ENCODE peak calls at places on chromosomes 1 and 21, in four cellular contexts. One of them, this sample, is unnamed.

GRCh38 chr1:226994357-226995063 is 54.4 kb downstream of the COQ8A start:
- DNase-seq in fibroblast of lung: no peak
- DNase-seq in aorta: no peak
- DNase-seq in neural progenitor cell: peak; percentile 49
- DNase-seq in this sample: no peak

GRCh38 chr21:24850121-24850520 is 757.2 kb downstream of the MRPL39 start:
- DNase-seq in fibroblast of lung: no peak
- DNase-seq in neural progenitor cell: no peak
- DNase-seq in aorta: no peak
- DNase-seq in this sample: no peak

GRCh38 chr1:148263128-148263905 is 111.2 kb upstream of the NBPF11 start:
- DNase-seq in aorta: peak; percentile 80
- DNase-seq in neural progenitor cell: peak; percentile 91
- DNase-seq in fibroblast of lung: peak; percentile 84
- DNase-seq in this sample: peak; percentile 87

GRCh38 chr1:180155202-180155682 is 573 bp downstream of the QSOX1 start:
- DNase-seq in fibroblast of lung: no peak
- DNase-seq in neural progenitor cell: peak; percentile 37
- DNase-seq in aorta: no peak
- DNase-seq in this sample: no peak

GRCh38 chr1:248243204-248243603 is 12.0 kb downstream of the OR2M4 start:
- DNase-seq in aorta: no peak
- DNase-seq in fibroblast of lung: peak; percentile 3
- DNase-seq in neural progenitor cell: peak; percentile 15
- DNase-seq in this sample: no peak

GRCh38 chr1:69982992-69983391 is 222.4 kb downstream of the LRRC40 start:
- DNase-seq in fibroblast of lung: peak; percentile 64
- DNase-seq in aorta: no peak
- DNase-seq in neural progenitor cell: no peak
- DNase-seq in this sample: peak; percentile 50

GRCh38 chr21:16993416-16994044 is 519.3 kb upstream of the CXADR start:
- DNase-seq in neural progenitor cell: no peak
- DNase-seq in fibroblast of lung: no peak
- DNase-seq in aorta: no peak
- DNase-seq in this sample: no peak

GRCh38 chr1:48033495-48034050 is 36.4 kb upstream of the TRABD2B start:
- DNase-seq in aorta: peak; percentile 80
- DNase-seq in fibroblast of lung: no peak
- DNase-seq in neural progenitor cell: no peak
- DNase-seq in this sample: no peak

GRCh38 chr1:11796036-11796828 is 9.5 kb downstream of the MTHFR start:
- DNase-seq in fibroblast of lung: peak; percentile 23
- DNase-seq in aorta: peak; percentile 76
- DNase-seq in neural progenitor cell: no peak
- DNase-seq in this sample: no peak

GRCh38 chr1:159089184-159089791 is 12.7 kb upstream of the AIM2 start:
- DNase-seq in neural progenitor cell: peak; percentile 43
- DNase-seq in aorta: no peak
- DNase-seq in fibroblast of lung: no peak
- DNase-seq in this sample: no peak

GRCh38 chr1:172252296-172252695 is 168.2 kb upstream of the C1orf105 start:
- DNase-seq in aorta: no peak
- DNase-seq in neural progenitor cell: no peak
- DNase-seq in fibroblast of lung: no peak
- DNase-seq in this sample: peak; percentile 43

GRCh38 chr1:11858968-11859871 is 475 bp upstream of the NPPB start:
- DNase-seq in aorta: peak; percentile 89
- DNase-seq in fibroblast of lung: peak; percentile 59
- DNase-seq in neural progenitor cell: peak; percentile 91
- DNase-seq in this sample: peak; percentile 12

GRCh38 chr1:59945790-59946189 is 19.2 kb upstream of the CYP2J2 start:
- DNase-seq in aorta: no peak
- DNase-seq in fibroblast of lung: no peak
- DNase-seq in neural progenitor cell: no peak
- DNase-seq in this sample: no peak

GRCh38 chr1:214603819-214604252 is 841 bp downstream of the CENPF start:
- DNase-seq in aorta: no peak
- DNase-seq in neural progenitor cell: peak; percentile 25
- DNase-seq in fibroblast of lung: no peak
- DNase-seq in this sample: no peak

GRCh38 chr1:48536477-48536876 is 64.5 kb upstream of the SPATA6 start:
- DNase-seq in aorta: no peak
- DNase-seq in fibroblast of lung: no peak
- DNase-seq in neural progenitor cell: no peak
- DNase-seq in this sample: no peak

GRCh38 chr1:107016376-107016978 is 40.0 kb upstream of the PRMT6 start:
- DNase-seq in fibroblast of lung: no peak
- DNase-seq in neural progenitor cell: no peak
- DNase-seq in aorta: no peak
- DNase-seq in this sample: no peak

GRCh38 chr1:85578321-85579295 is 2.0 kb upstream of the CCN1 start:
- DNase-seq in neural progenitor cell: peak; percentile 36
- DNase-seq in fibroblast of lung: peak; percentile 99
- DNase-seq in aorta: no peak
- DNase-seq in this sample: peak; percentile 87

GRCh38 chr1:153683853-153684252 is 5.4 kb downstream of the NPR1 start:
- DNase-seq in aorta: no peak
- DNase-seq in fibroblast of lung: no peak
- DNase-seq in neural progenitor cell: no peak
- DNase-seq in this sample: no peak

GRCh38 chr1:151011154-151011850 is 3.1 kb downstream of the PRUNE1 start:
- DNase-seq in fibroblast of lung: no peak
- DNase-seq in aorta: no peak
- DNase-seq in neural progenitor cell: no peak
- DNase-seq in this sample: no peak

GRCh38 chr1:218741852-218742251 is 396.7 kb downstream of the TGFB2 start:
- DNase-seq in neural progenitor cell: no peak
- DNase-seq in aorta: no peak
- DNase-seq in fibroblast of lung: no peak
- DNase-seq in this sample: no peak

GRCh38 chr1:91647061-91647460 is 146.4 kb downstream of the CDC7 start:
- DNase-seq in fibroblast of lung: no peak
- DNase-seq in aorta: no peak
- DNase-seq in neural progenitor cell: no peak
- DNase-seq in this sample: no peak

GRCh38 chr1:58815069-58815679 is 31.3 kb upstream of the JUN start:
- DNase-seq in aorta: peak; percentile 95
- DNase-seq in fibroblast of lung: peak; percentile 100
- DNase-seq in neural progenitor cell: peak; percentile 52
- DNase-seq in this sample: peak; percentile 82

GRCh38 chr1:99731384-99731783 is 35.1 kb downstream of the FRRS1 start:
- DNase-seq in fibroblast of lung: peak; percentile 71
- DNase-seq in neural progenitor cell: no peak
- DNase-seq in aorta: no peak
- DNase-seq in this sample: no peak

GRCh38 chr1:184487561-184488200 is 100.9 kb downstream of the C1orf21 start:
- DNase-seq in aorta: no peak
- DNase-seq in fibroblast of lung: no peak
- DNase-seq in neural progenitor cell: no peak
- DNase-seq in this sample: no peak

GRCh38 chr1:43908858-43909257 is 24.7 kb upstream of the ARTN start:
- DNase-seq in neural progenitor cell: no peak
- DNase-seq in aorta: no peak
- DNase-seq in fibroblast of lung: no peak
- DNase-seq in this sample: no peak

GRCh38 chr1:119367332-119368124 is 1.1 kb upstream of the HAO2 start:
- DNase-seq in neural progenitor cell: peak; percentile 50
- DNase-seq in fibroblast of lung: peak; percentile 32
- DNase-seq in aorta: no peak
- DNase-seq in this sample: peak; percentile 14

GRCh38 chr1:43853161-43853921 is 80.3 kb upstream of the ARTN start:
- DNase-seq in neural progenitor cell: no peak
- DNase-seq in aorta: peak; percentile 81
- DNase-seq in fibroblast of lung: peak; percentile 89
- DNase-seq in this sample: peak; percentile 67

GRCh38 chr1:231808990-231809389 is 182.4 kb downstream of the DISC1 start:
- DNase-seq in fibroblast of lung: peak; percentile 80
- DNase-seq in aorta: no peak
- DNase-seq in neural progenitor cell: no peak
- DNase-seq in this sample: peak; percentile 43

GRCh38 chr1:150272379-150272840 is at the start of gene C1orf54:
- DNase-seq in neural progenitor cell: peak; percentile 84
- DNase-seq in fibroblast of lung: peak; percentile 64
- DNase-seq in aorta: peak; percentile 87
- DNase-seq in this sample: peak; percentile 43

GRCh38 chr21:31119199-31119598 is 80.9 kb upstream of the KRTAP19-8 start:
- DNase-seq in aorta: no peak
- DNase-seq in fibroblast of lung: no peak
- DNase-seq in neural progenitor cell: no peak
- DNase-seq in this sample: no peak

DNA sequence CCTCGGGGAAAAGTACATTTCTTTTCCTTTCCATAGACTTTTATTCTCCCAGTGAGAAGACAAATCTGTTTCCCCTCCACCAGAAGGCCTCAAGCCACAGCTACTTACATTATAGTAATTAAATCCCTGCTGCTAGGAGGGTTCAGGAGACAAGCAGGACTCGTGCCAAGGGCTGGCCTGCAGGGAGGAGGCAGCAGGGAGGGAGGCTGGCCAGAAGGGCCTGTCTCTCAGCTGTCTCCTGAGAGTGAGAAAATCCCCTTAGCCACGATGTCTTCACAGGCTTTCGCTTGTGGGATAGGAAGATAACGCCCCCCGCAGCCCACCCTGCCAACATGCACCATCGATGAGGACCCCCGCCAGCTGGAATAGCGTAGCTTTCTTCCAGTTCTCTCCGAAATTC is 14.0 kb downstream of the KCNN3 start:
- DNase-seq in neural progenitor cell: peak; percentile 66
- DNase-seq in fibroblast of lung: no peak
- DNase-seq in aorta: no peak
- DNase-seq in this sample: no peak
- H3K4me3 ChIP-seq in neural progenitor cell: no peak overlapping the region
- H3K4me3 ChIP-seq in fibroblast of lung: no peak overlapping the region
- H3K4me3 ChIP-seq in aorta: no peak overlapping the region
- H3K4me3 ChIP-seq in this sample: no peak overlapping the region

GRCh38 chr1:31984419-31985347 is 29.0 kb upstream of the KHDRBS1 start:
- DNase-seq in neural progenitor cell: no peak
- DNase-seq in aorta: no peak
- DNase-seq in fibroblast of lung: peak; percentile 67
- DNase-seq in this sample: no peak

GRCh38 chr1:31981976-31982375 is 31.7 kb upstream of the KHDRBS1 start:
- DNase-seq in neural progenitor cell: no peak
- DNase-seq in aorta: peak; percentile 13
- DNase-seq in fibroblast of lung: no peak
- DNase-seq in this sample: no peak

GRCh38 chr1:31978853-31979400 is 34.7 kb upstream of the KHDRBS1 start:
- DNase-seq in aorta: peak; percentile 5
- DNase-seq in fibroblast of lung: no peak
- DNase-seq in neural progenitor cell: peak; percentile 31
- DNase-seq in this sample: no peak

GRCh38 chr1:31977361-31978131 is 36.1 kb upstream of the KHDRBS1 start:
- DNase-seq in aorta: no peak
- DNase-seq in fibroblast of lung: no peak
- DNase-seq in neural progenitor cell: peak; percentile 79
- DNase-seq in this sample: peak; percentile 85

GRCh38 chr1:31980835-31981782 is 32.6 kb upstream of the KHDRBS1 start:
- DNase-seq in aorta: peak; percentile 6
- DNase-seq in neural progenitor cell: no peak
- DNase-seq in fibroblast of lung: no peak
- DNase-seq in this sample: no peak
- H3K4me3 ChIP-seq in aorta: no peak overlapping the region
- H3K4me3 ChIP-seq in neural progenitor cell: no peak overlapping the region
- H3K4me3 ChIP-seq in fibroblast of lung: no peak overlapping the region
- H3K4me3 ChIP-seq in this sample: no peak overlapping the region

DNA sequence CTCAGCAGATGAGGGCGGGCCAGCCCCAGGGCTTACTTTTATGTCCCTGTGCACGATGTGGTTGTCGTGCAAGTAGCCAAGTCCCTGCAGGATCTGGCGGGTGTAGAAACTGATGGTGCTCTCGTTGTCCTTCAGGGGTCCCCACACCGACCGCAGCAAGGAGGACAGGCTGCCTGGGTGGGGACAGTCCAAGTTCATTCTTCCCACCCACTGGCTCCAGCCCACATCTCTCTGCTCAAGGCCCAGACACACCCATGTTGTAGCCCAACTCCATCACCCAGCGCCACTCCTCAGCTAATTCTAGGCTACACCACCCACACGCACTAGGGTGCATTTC is 7.0 kb downstream of the MAP3K6 start:
- DNase-seq in neural progenitor cell: no peak
- DNase-seq in aorta: no peak
- DNase-seq in fibroblast of lung: no peak
- DNase-seq in this sample: no peak
- H3K4me3 ChIP-seq in neural progenitor cell: peak overlapping the region; percentile 68
- H3K4me3 ChIP-seq in aorta: no peak overlapping the region
- H3K4me3 ChIP-seq in fibroblast of lung: no peak overlapping the region
- H3K4me3 ChIP-seq in this sample: no peak overlapping the region

GRCh38 chr1:163170975-163171676 is 31.6 kb downstream of the RGS5 start:
- DNase-seq in aorta: no peak
- DNase-seq in neural progenitor cell: no peak
- DNase-seq in fibroblast of lung: peak; percentile 78
- DNase-seq in this sample: no peak

GRCh38 chr1:163171826-163172225 is 30.9 kb downstream of the RGS5 start:
- DNase-seq in aorta: no peak
- DNase-seq in fibroblast of lung: peak; percentile 38
- DNase-seq in neural progenitor cell: no peak
- DNase-seq in this sample: no peak

GRCh38 chr1:163174524-163175437 is 27.9 kb downstream of the RGS5 start:
- DNase-seq in fibroblast of lung: peak; percentile 59
- DNase-seq in neural progenitor cell: peak; percentile 82
- DNase-seq in aorta: peak; percentile 90
- DNase-seq in this sample: no peak

GRCh38 chr1:163173121-163173520 is 29.6 kb downstream of the RGS5 start:
- DNase-seq in fibroblast of lung: peak; percentile 44
- DNase-seq in aorta: no peak
- DNase-seq in neural progenitor cell: no peak
- DNase-seq in this sample: no peak

DNA sequence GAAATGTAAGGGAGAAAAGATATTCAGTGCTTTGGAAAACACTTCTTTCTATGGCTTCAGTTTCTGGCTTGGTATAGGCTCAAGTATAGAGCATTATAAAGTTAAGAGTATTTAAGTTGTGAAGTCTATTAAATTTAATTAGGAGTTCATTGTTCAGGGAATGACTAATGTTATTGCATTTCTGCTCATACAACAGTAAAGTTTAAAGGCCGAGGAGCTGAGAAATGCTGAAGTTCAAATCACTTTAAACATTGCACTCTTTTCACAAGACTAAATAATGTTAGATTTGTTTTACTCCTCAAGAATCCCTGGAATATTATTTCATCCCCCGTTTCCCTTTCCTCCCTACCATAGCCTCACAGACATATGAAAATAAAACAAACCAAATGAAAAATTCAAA is 30.1 kb downstream of the RGS5 start:
- DNase-seq in aorta: no peak
- DNase-seq in neural progenitor cell: no peak
- DNase-seq in fibroblast of lung: peak; percentile 5
- DNase-seq in this sample: no peak
- H3K4me3 ChIP-seq in aorta: no peak overlapping the region
- H3K4me3 ChIP-seq in neural progenitor cell: no peak overlapping the region
- H3K4me3 ChIP-seq in fibroblast of lung: peak overlapping the region; percentile 23
- H3K4me3 ChIP-seq in this sample: no peak overlapping the region

DNA sequence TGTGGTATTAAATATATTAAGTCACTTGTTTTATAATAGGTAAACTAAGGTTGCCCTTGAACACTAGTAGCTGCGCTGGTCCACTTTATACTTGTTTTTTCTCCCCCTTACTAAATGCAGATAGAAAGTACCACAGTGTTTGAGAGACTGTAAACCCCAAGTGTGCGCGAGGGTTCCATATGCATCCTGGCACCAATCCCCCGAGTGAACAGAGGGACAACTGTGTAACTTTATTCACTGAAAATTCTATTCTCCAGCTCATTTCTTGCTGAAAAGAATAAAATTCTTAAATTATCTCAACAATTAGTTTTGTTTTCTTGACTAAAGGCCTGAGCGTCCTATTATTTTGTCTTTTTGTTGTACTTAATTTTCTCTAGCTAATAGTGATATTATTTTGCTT is 1.9 kb downstream of the RSRP1 start:
- DNase-seq in aorta: no peak
- DNase-seq in neural progenitor cell: no peak
- DNase-seq in fibroblast of lung: no peak
- DNase-seq in this sample: no peak
- H3K4me3 ChIP-seq in aorta: peak overlapping the region; percentile 49
- H3K4me3 ChIP-seq in neural progenitor cell: peak overlapping the region; percentile 89
- H3K4me3 ChIP-seq in fibroblast of lung: peak overlapping the region; percentile 96
- H3K4me3 ChIP-seq in this sample: peak overlapping the region; percentile 85

This sample was measured in skeletal muscle cell.